ENCODE peak calls at places on chromosomes 5 and 9, in seven cellular contexts. L is HepG2, X is H1, U is GM12892, J is K562, G is SK-N-SH, N is GM12878. Q is an unnamed sample.

GRCh38 chr9:100933656-100934055 is 94.9 kb upstream of the PLPPR1 start:
- DNase-seq in J (no peak), L (no peak), N (no peak), X (no peak), U (no peak), G (no peak), Q (no peak)

GRCh38 chr5:133474851-133475590 is 137.3 kb downstream of the FSTL4 start:
- DNase-seq in U (no peak), L (no peak), X (no peak), N (no peak), J (no peak), G (no peak), Q (no peak)

GRCh38 chr5:11909471-11909870 is 5.2 kb upstream of the CTNND2 start:
- DNase-seq in U (no peak), X (no peak), G (no peak), L (no peak), J (no peak), N (no peak), Q (no peak)

GRCh38 chr5:170313344-170313743 is 15.8 kb upstream of the LCP2 start:
- DNase-seq in N (no peak), X (no peak), G (no peak), J (peak), U (no peak), L (no peak), Q (no peak)

GRCh38 chr9:13500034-13500433 is 220.5 kb upstream of the MPDZ start:
- DNase-seq in L (no peak), X (no peak), N (no peak), J (no peak), U (no peak), G (peak), Q (no peak)

GRCh38 chr5:124438390-124439380 is 307.8 kb downstream of the ZNF608 start:
- DNase-seq in X (no peak), G (no peak), J (no peak), L (no peak), N (no peak), U (no peak), Q (no peak)

GRCh38 chr9:124598048-124598447 is 90.8 kb upstream of the NR5A1 start:
- DNase-seq in L (no peak), X (no peak), U (no peak), G (no peak), N (no peak), J (no peak), Q (no peak)

GRCh38 chr5:76485511-76485910 is 82.4 kb downstream of the IQGAP2 start:
- DNase-seq in J (no peak), U (no peak), X (no peak), N (no peak), L (no peak), G (no peak), Q (no peak)

GRCh38 chr9:69798737-69799136 is 21.9 kb upstream of the CFAP95 start:
- DNase-seq in U (no peak), G (no peak), L (peak), J (no peak), N (no peak), X (no peak), Q (no peak)

GRCh38 chr5:138661991-138662434 is 86.8 kb upstream of the HSPA9 start:
- DNase-seq in J (no peak), U (no peak), G (no peak), X (no peak), N (no peak), L (no peak), Q (no peak)

GRCh38 chr5:39459091-39459490 is 34.3 kb upstream of the DAB2 start:
- DNase-seq in U (no peak), J (no peak), L (no peak), N (no peak), X (no peak), G (no peak), Q (no peak)

GRCh38 chr9:4706971-4707622 is 27.7 kb downstream of the CDC37L1 start:
- DNase-seq in J (no peak), X (no peak), U (no peak), N (no peak), L (no peak), G (no peak), Q (no peak)

GRCh38 chr9:38355526-38356120 is 36.9 kb upstream of the ALDH1B1 start:
- DNase-seq in X (no peak), U (no peak), J (no peak), G (no peak), L (peak), N (no peak), Q (no peak)

GRCh38 chr9:4742246-4742645 is 1.2 kb upstream of the AK3 start:
- DNase-seq in L (no peak), N (no peak), U (no peak), X (no peak), J (no peak), G (no peak), Q (no peak)

GRCh38 chr9:91185193-91185886 is 176.4 kb downstream of the AUH start:
- DNase-seq in N (no peak), U (no peak), L (peak), X (peak), J (no peak), G (no peak), Q (no peak)

GRCh38 chr5:54902817-54903473 is 82.4 kb downstream of the ESM1 start:
- DNase-seq in L (no peak), G (no peak), J (no peak), X (no peak), N (peak), U (no peak), Q (no peak)

GRCh38 chr5:6602441-6602840 is 30.4 kb downstream of the NSUN2 start:
- DNase-seq in L (no peak), N (no peak), G (no peak), U (no peak), X (no peak), J (no peak), Q (no peak)

GRCh38 chr9:99911600-99911999 is 5.1 kb downstream of the STX17 start:
- DNase-seq in J (no peak), X (no peak), G (no peak), N (no peak), U (no peak), L (no peak), Q (no peak)

GRCh38 chr9:98627291-98627690 is 81.4 kb downstream of the GABBR2 start:
- DNase-seq in G (no peak), N (no peak), L (no peak), X (no peak), J (no peak), U (no peak), Q (no peak)

GRCh38 chr5:175418252-175418651 is 25.7 kb downstream of the DRD1 start:
- DNase-seq in N (no peak), L (no peak), G (no peak), J (no peak), U (no peak), X (no peak), Q (no peak)

GRCh38 chr9:72661401-72662135 is 140.2 kb downstream of the TMC1 start:
- DNase-seq in N (no peak), L (no peak), X (no peak), U (no peak), G (no peak), J (no peak), Q (no peak)

GRCh38 chr9:81546498-81546897 is 142.8 kb downstream of the TLE1 start:
- DNase-seq in J (no peak), G (no peak), U (no peak), L (peak), X (no peak), N (no peak), Q (no peak)

GRCh38 chr5:133753856-133754255 is 141.5 kb upstream of the FSTL4 start:
- DNase-seq in N (no peak), U (no peak), L (no peak), G (no peak), J (no peak), X (no peak), Q (no peak)

GRCh38 chr5:14118551-14119320 is 24.4 kb upstream of the TRIO start:
- DNase-seq in X (no peak), L (no peak), U (no peak), G (no peak), J (no peak), N (no peak), Q (no peak)

GRCh38 chr9:98964911-98965336 is 21.2 kb downstream of the COL15A1 start:
- DNase-seq in J (no peak), X (no peak), U (no peak), G (no peak), N (no peak), L (no peak), Q (no peak)

GRCh38 chr9:81772144-81772543 is 82.8 kb upstream of the TLE1 start:
- DNase-seq in U (no peak), G (no peak), J (no peak), N (no peak), X (no peak), L (no peak), Q (no peak)

GRCh38 chr5:66467564-66467963 is 128.6 kb upstream of the MAST4 start:
- DNase-seq in G (no peak), X (no peak), J (no peak), U (no peak), L (no peak), N (no peak), Q (no peak)

GRCh38 chr9:91948423-91949292 is 1.4 kb downstream of the ROR2 start:
- DNase-seq in X (peak), U (no peak), G (peak), J (peak), L (no peak), N (no peak), Q (peak)

GRCh38 chr5:74816875-74817274 is 49.3 kb downstream of the FAM169A start:
- DNase-seq in X (no peak), G (no peak), U (no peak), N (no peak), L (no peak), J (no peak), Q (no peak)

GRCh38 chr9:85859751-85860150 is 81.2 kb upstream of the NAA35 start:
- DNase-seq in G (no peak), N (no peak), X (no peak), U (no peak), J (no peak), L (no peak), Q (no peak)

GRCh38 chr9:37904647-37905505 is 949 bp upstream of the SLC25A51 start:
- DNase-seq in G (peak), J (peak), X (no peak), U (no peak), L (no peak), N (no peak), Q (no peak)

GRCh38 chr5:145473032-145473642 is 362.0 kb downstream of the PRELID2 start:
- DNase-seq in L (no peak), U (no peak), G (no peak), J (no peak), N (no peak), X (no peak), Q (no peak)
- TF ChIP-seq TAF1 in L (no peak), U (no peak), G (no peak), J (no peak), N (no peak), X (no peak), Q (no peak)

DNA sequence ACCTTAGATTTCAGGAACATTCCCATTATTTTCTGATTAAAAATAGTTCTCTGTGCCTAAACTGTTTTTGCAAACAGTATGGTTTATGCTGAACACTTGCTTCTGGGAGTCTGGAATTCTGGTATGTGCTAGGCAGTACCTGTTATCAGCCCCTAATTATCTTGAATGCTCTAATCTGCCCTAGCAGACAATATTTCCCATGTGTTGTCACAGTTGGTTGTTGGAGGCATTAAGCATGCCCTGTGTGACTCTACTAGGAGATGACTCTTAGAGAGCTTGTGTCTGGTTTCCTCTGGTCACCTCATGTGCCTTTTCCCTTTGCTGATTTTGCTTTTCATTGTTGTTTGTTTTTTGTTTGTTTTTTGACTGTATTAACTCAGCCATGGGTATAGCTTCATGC is 36.6 kb downstream of the UHRF2 start:
- DNase-seq in U (no peak), J (no peak), L (no peak), N (no peak), G (peak), X (no peak), Q (no peak)
- TF ChIP-seq TAF1 in U (no peak), J (no peak), L (no peak), N (no peak), G (no peak), X (no peak), Q (no peak)

DNA sequence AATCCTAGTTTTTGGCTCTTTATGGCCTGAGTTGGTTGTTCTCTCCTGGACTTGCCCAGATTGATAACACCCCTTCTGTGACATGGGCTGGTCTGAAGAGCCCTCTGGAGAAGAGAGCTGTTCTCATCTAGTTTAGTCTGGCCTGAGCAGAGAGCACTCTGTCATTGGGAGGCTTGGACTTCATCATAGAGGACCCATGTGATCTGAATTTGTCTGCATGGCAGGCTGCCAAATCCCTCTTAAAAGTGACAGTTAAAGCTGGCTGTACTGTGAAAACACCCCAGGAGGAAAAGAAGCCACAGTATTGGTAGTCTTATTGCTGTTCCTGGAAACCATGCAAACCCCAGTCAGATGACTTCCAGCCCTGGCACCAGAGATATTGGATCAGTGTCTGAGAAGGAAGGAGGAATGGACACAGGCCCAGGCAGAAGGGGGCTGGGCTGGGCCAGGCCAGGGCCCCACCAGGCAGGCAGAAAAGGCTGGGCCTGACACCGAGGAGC is 3.7 kb upstream of the WDR31 start:
- DNase-seq in L (peak), J (no peak), X (no peak), G (peak), N (no peak), U (no peak), Q (no peak)
- TF ChIP-seq TAF1 in L (no peak), J (no peak), X (no peak), G (no peak), N (no peak), U (no peak), Q (no peak)

DNA sequence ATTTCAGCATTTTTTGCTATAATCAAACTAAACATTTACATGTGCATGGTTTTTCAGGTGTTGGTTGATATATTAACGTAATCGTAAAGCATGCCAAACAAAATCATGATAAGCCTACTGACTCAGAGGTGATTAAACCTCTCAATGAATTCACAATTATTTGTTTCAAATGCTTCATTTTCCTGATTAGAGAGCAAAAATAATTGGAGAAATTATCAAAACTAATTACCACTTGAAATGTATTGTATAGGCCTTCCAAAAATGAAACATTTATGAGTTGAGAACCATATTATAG is 45.7 kb upstream of the JMY start:
- DNase-seq in X (no peak), U (no peak), L (no peak), N (no peak), G (no peak), J (no peak), Q (no peak)
- TF ChIP-seq TAF1 in X (no peak), U (no peak), L (no peak), N (no peak), G (no peak), J (no peak), Q (no peak)

GRCh38 chr5:150300496-150301169 is 2.1 kb downstream of the ARSI start:
- DNase-seq in J (no peak), L (no peak), X (no peak), U (no peak), N (no peak), G (no peak), Q (no peak)

GRCh38 chr5:150297934-150298595 is 4.6 kb downstream of the ARSI start:
- DNase-seq in L (no peak), N (no peak), X (no peak), G (no peak), U (no peak), J (no peak), Q (no peak)

GRCh38 chr5:150297236-150297890 is 5.3 kb downstream of the ARSI start:
- DNase-seq in J (no peak), N (no peak), X (no peak), L (no peak), G (no peak), U (no peak), Q (no peak)

GRCh38 chr5:150299571-150300327 is 3.0 kb downstream of the ARSI start:
- DNase-seq in N (no peak), G (no peak), U (no peak), L (no peak), X (no peak), J (no peak), Q (no peak)

DNA sequence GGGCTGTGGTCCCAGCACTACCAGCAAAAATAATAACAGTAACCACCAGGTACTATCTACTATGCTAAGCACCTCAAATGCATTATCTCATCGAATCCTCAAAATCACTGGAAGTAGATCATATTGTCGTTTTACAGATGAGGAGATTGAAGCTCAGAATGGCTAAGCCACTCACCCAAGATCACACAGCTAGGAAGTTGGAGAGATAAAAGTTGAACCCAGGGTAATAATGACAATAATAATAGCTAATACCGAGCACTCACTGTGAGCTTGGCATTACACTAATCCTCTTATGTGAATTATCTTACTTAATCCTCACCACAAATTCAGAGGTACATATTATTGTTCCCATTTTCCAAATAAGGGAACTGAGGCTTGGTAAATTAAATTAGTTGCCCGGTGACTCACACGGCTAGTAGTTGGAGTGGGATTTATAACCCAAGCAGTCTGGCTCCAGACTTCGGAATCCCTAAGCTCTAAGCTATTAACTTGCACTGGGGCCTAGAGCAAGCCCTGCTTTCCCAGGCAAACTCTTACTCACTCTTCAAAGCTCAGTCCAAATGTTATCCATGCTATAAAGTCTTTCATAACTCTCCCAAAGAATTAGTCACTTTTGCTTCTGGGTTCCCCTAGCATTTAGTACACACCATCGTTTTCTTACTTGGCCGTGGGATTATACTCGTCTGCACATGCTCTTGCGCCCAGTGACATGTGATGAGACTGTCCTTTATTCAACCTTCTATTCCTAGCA is 3.8 kb downstream of the ARSI start:
- DNase-seq in L (no peak), U (no peak), N (no peak), X (no peak), G (no peak), J (no peak), Q (no peak)
- TF ChIP-seq TAF1 in L (no peak), U (no peak), N (no peak), X (no peak), G (no peak), J (no peak), Q (no peak)

GRCh38 chr5:16410338-16410737 is 55.3 kb downstream of the ZNF622 start:
- DNase-seq in G (no peak), N (no peak), U (no peak), X (no peak), L (no peak), J (no peak), Q (no peak)

GRCh38 chr5:16411235-16411634 is 54.4 kb downstream of the ZNF622 start:
- DNase-seq in N (no peak), U (no peak), X (no peak), J (no peak), G (no peak), L (no peak), Q (no peak)

GRCh38 chr5:16411741-16412455 is 53.7 kb downstream of the ZNF622 start:
- DNase-seq in L (no peak), N (no peak), J (no peak), U (no peak), X (no peak), G (no peak), Q (no peak)

GRCh38 chr5:16413461-16413860 is 52.1 kb downstream of the ZNF622 start:
- DNase-seq in G (no peak), L (no peak), N (no peak), U (no peak), X (no peak), J (no peak), Q (no peak)

DNA sequence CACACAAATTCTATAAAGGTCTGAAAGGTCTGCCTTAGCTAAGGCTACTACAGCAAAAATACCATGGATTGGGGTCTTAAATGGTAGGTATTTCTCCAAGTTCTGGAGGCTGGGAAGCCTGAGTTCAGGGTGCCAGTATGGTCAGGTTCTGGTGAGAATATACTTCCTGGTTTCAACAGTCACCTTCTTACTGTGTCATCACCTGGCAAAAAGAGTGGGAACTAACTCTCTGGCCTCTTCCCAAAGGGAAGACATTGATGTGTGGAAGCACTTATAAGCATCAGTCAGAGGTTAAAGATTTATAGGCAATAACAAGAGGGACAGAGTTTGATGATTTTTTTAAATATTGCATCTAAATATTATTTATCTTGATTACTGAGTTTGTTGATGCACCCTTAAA is 53.0 kb downstream of the ZNF622 start:
- DNase-seq in G (no peak), J (no peak), N (no peak), X (no peak), L (no peak), U (no peak), Q (no peak)
- TF ChIP-seq TAF1 in G (no peak), J (no peak), N (no peak), X (no peak), L (no peak), U (no peak), Q (no peak)

DNA sequence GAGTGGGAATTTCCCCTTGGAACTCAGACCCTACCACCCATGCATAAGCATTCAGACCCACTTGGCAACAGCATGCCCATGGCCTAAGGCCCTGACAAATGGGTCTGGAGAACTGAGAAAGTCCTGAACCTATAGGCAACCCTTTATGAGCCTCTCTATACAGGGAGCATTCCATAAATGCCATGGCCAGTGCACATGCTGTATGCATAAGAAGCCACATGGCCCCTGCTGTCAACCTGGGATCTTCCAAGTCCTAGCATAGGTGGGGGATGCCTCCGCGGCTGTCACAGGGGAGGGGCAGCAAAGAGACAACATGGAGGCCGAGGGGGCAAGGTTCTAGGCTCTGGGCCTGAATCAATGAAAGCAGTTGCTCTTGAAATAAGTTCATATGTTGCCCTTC is 8.2 kb upstream of the NIPAL4 start:
- DNase-seq in G (no peak), L (no peak), N (no peak), J (no peak), U (no peak), X (peak), Q (no peak)
- TF ChIP-seq TAF1 in G (no peak), L (no peak), N (no peak), J (no peak), U (no peak), X (no peak), Q (no peak)

GRCh38 chr9:113523421-113524141 is 60.1 kb downstream of the RGS3 start:
- DNase-seq in L (no peak), X (no peak), N (peak), G (no peak), U (peak), J (no peak), Q (no peak)
- TF ChIP-seq TAF1 in L (no peak), X (no peak), N (no peak), G (no peak), U (no peak), J (no peak), Q (no peak)

Q was measured in GM12891.